ENCODE peak calls at places on chromosomes 5 and 9, in five cellular contexts. F, L, T, B and O are unnamed samples.

GRCh38 chr5:78367318-78367991 is 7.0 kb downstream of the SCAMP1 start:
- DNase-seq in F (no peak), L (no peak), T (no peak), B (no peak), O (no peak)

GRCh38 chr5:36523931-36524330 is 82.5 kb upstream of the SLC1A3 start:
- DNase-seq in F (no peak), L (no peak), T (no peak), B (no peak), O (no peak)

GRCh38 chr9:5879419-5880181 is 11.1 kb upstream of the MLANA start:
- DNase-seq in F (no peak), L (peak; percentile 23), T (peak; percentile 27), B (no peak), O (no peak)

GRCh38 chr9:115494958-115495690 is 377.2 kb upstream of the TNC start:
- DNase-seq in F (no peak), L (no peak), T (no peak), B (no peak), O (no peak)

GRCh38 chr5:44454002-44454401 is 64.8 kb upstream of the FGF10 start:
- DNase-seq in F (no peak), L (no peak), T (no peak), B (no peak), O (no peak)

GRCh38 chr5:174910245-174910737 is 185.9 kb downstream of the MSX2 start:
- DNase-seq in F (peak; percentile 30), L (peak; percentile 56), T (peak; percentile 71), B (peak; percentile 18), O (peak; percentile 72)

GRCh38 chr9:134333234-134333873 is 7.1 kb downstream of the RXRA start:
- DNase-seq in F (no peak), L (no peak), T (no peak), B (no peak), O (peak; percentile 59)

GRCh38 chr5:179765400-179765799 is 28.4 kb upstream of the LTC4S start:
- DNase-seq in F (peak; percentile 35), L (no peak), T (peak; percentile 63), B (no peak), O (peak; percentile 35)

GRCh38 chr5:132821350-132821749 is 8.2 kb downstream of the SOWAHA start:
- DNase-seq in F (no peak), L (no peak), T (no peak), B (no peak), O (no peak)

GRCh38 chr5:175840050-175840841 is 31.1 kb upstream of the CPLX2 start:
- DNase-seq in F (no peak), L (no peak), T (no peak), B (no peak), O (no peak)

GRCh38 chr9:38065369-38066075 is 3.5 kb downstream of the SHB start:
- DNase-seq in F (no peak), L (no peak), T (no peak), B (no peak), O (no peak)

GRCh38 chr5:81779125-81779934 is 28.4 kb upstream of the SSBP2 start:
- DNase-seq in F (peak; percentile 78), L (peak; percentile 67), T (peak; percentile 37), B (no peak), O (peak; percentile 70)

GRCh38 chr5:88889165-88890069 is 6.4 kb upstream of the MEF2C start:
- DNase-seq in F (peak; percentile 49), L (peak; percentile 73), T (no peak), B (no peak), O (peak; percentile 14)

GRCh38 chr9:109989296-109989695 is 209.3 kb downstream of the PALM2AKAP2 start:
- DNase-seq in F (no peak), L (no peak), T (no peak), B (no peak), O (no peak)

GRCh38 chr5:122150128-122150685 is 20.9 kb downstream of the ZNF474 start:
- DNase-seq in F (no peak), L (no peak), T (no peak), B (no peak), O (no peak)

GRCh38 chr5:138354926-138355378 is 2.5 kb downstream of the KDM3B start:
- DNase-seq in F (peak; percentile 83), L (no peak), T (peak; percentile 76), B (peak; percentile 25), O (peak; percentile 21)

GRCh38 chr5:137995077-137995746 is 37.7 kb downstream of the FAM13B start:
- DNase-seq in F (no peak), L (no peak), T (peak; percentile 45), B (no peak), O (peak; percentile 9)

GRCh38 chr5:126449751-126450271 is 26.6 kb downstream of the GRAMD2B start:
- DNase-seq in F (no peak), L (no peak), T (peak; percentile 25), B (peak; percentile 37), O (no peak)

GRCh38 chr5:131481569-131481968 is 153.5 kb downstream of the RAPGEF6 start:
- DNase-seq in F (no peak), L (no peak), T (no peak), B (no peak), O (no peak)

GRCh38 chr5:150410524-150411244 is 2.0 kb downstream of the CD74 start:
- DNase-seq in F (peak; percentile 87), L (peak; percentile 72), T (peak; percentile 50), B (peak; percentile 43), O (peak; percentile 89)

GRCh38 chr9:137129089-137129455 is 9.9 kb upstream of the GRIN1 start:
- DNase-seq in F (no peak), L (no peak), T (no peak), B (no peak), O (peak; percentile 49)

GRCh38 chr9:90099262-90099982 is 494.6 kb downstream of the GADD45G start:
- DNase-seq in F (no peak), L (no peak), T (peak; percentile 13), B (no peak), O (no peak)

GRCh38 chr9:75990905-75991304 is 100.4 kb downstream of the PCSK5 start:
- DNase-seq in F (no peak), L (no peak), T (no peak), B (no peak), O (no peak)

GRCh38 chr9:133780962-133781827 is 43.0 kb upstream of the SARDH start:
- DNase-seq in F (no peak), L (no peak), T (no peak), B (no peak), O (no peak)

GRCh38 chr9:2859776-2860379 is 16.0 kb upstream of the PUM3 start:
- DNase-seq in F (peak; percentile 73), L (peak; percentile 61), T (peak; percentile 48), B (no peak), O (peak; percentile 77)

GRCh38 chr5:135214897-135215616 is 181.0 kb upstream of the PITX1 start:
- DNase-seq in F (no peak), L (peak; percentile 11), T (no peak), B (no peak), O (no peak)

GRCh38 chr9:105064248-105065118 is 136.5 kb upstream of the ABCA1 start:
- DNase-seq in F (peak; percentile 37), L (peak; percentile 92), T (peak; percentile 98), B (no peak), O (peak; percentile 95)

GRCh38 chr9:3989915-3990314 is 310.0 kb downstream of the GLIS3 start:
- DNase-seq in F (no peak), L (no peak), T (no peak), B (no peak), O (no peak)

GRCh38 chr9:98332405-98332831 is 77.0 kb upstream of the TBC1D2 start:
- DNase-seq in F (no peak), L (no peak), T (no peak), B (no peak), O (no peak)

GRCh38 chr5:9722826-9723225 is 92.7 kb upstream of the TAS2R1 start:
- DNase-seq in F (peak; percentile 86), L (no peak), T (no peak), B (no peak), O (no peak)

GRCh38 chr5:91243859-91244258 is 139.3 kb downstream of the ARRDC3 start:
- DNase-seq in F (no peak), L (no peak), T (no peak), B (no peak), O (no peak)

GRCh38 chr5:170275376-170275994 is 22.1 kb downstream of the LCP2 start:
- DNase-seq in F (no peak), L (no peak), T (no peak), B (peak; percentile 58), O (no peak)

GRCh38 chr5:154002511-154003020 is 36.1 kb downstream of the FAM114A2 start:
- DNase-seq in F (no peak), L (no peak), T (no peak), B (no peak), O (no peak)

GRCh38 chr9:87490907-87491306 is 6.8 kb upstream of the DAPK1 start:
- DNase-seq in F (no peak), L (no peak), T (no peak), B (no peak), O (no peak)

GRCh38 chr9:75992480-75993206 is 102.2 kb downstream of the PCSK5 start:
- DNase-seq in F (no peak), L (no peak), T (no peak), B (no peak), O (no peak)

GRCh38 chr5:317086-317811 is 4.3 kb upstream of the AHRR start:
- DNase-seq in F (peak; percentile 51), L (no peak), T (peak; percentile 84), B (no peak), O (no peak)

GRCh38 chr9:132481467-132481866 is 71.5 kb downstream of the CFAP77 start:
- DNase-seq in F (no peak), L (no peak), T (no peak), B (no peak), O (no peak)

GRCh38 chr9:27474350-27474749 is 49.7 kb upstream of the IFNK start:
- DNase-seq in F (no peak), L (no peak), T (no peak), B (no peak), O (no peak)

GRCh38 chr9:4316409-4316808 is 16.5 kb upstream of the GLIS3 start:
- DNase-seq in F (peak; percentile 32), L (no peak), T (no peak), B (no peak), O (no peak)